ENCODE peak calls at places on chromosomes 4 and X, in five cellular contexts. V is fibroblast of lung, N is IMR-90, B is neuronal stem cell, I is mesendoderm. A is an unnamed sample.

GRCh38 chrX:74107666-74108065 is 196.3 kb upstream of the ZCCHC13 start:
- DNase-seq in V (no peak), N (no peak), B (no peak), I (no peak), A (no peak)

GRCh38 chr4:108834167-108834566 is 71.3 kb upstream of the ETNPPL start:
- DNase-seq in V (peak; percentile 47), N (peak; percentile 87), B (no peak), I (no peak), A (no peak)

GRCh38 chr4:13403833-13404232 is 80.3 kb downstream of the RAB28 start:
- DNase-seq in V (peak; percentile 14), N (no peak), B (no peak), I (no peak), A (no peak)

GRCh38 chr4:10108818-10109783 is 7.5 kb downstream of the WDR1 start:
- DNase-seq in V (no peak), N (peak; percentile 55), B (no peak), I (no peak), A (no peak)

GRCh38 chrX:30887721-30888120 is 1.3 kb downstream of the TAB3 start:
- DNase-seq in V (no peak), N (no peak), B (no peak), I (no peak), A (no peak)

GRCh38 chrX:154731881-154732280 is 19.0 kb downstream of the GAB3 start:
- DNase-seq in V (peak; percentile 65), N (peak; percentile 45), B (no peak), I (peak; percentile 17), A (no peak)

GRCh38 chrX:102546818-102547493 is 30.4 kb upstream of the TMSB15A start:
- DNase-seq in V (peak; percentile 0), N (no peak), B (no peak), I (no peak), A (no peak)

GRCh38 chr4:126591583-126591982 is 1041.2 kb upstream of the INTU start:
- DNase-seq in V (peak; percentile 25), N (peak; percentile 25), B (no peak), I (no peak), A (no peak)

GRCh38 chrX:16033336-16033735 is 90.0 kb upstream of the GRPR start:
- DNase-seq in V (peak; percentile 71), N (peak; percentile 69), B (no peak), I (peak; percentile 31), A (no peak)

GRCh38 chr4:174716986-174717770 is 111.9 kb downstream of the GLRA3 start:
- DNase-seq in V (no peak), N (no peak), B (no peak), I (no peak), A (no peak)

GRCh38 chr4:56871357-56871993 is 36.2 kb upstream of the REST start:
- DNase-seq in V (peak; percentile 19), N (no peak), B (peak; percentile 47), I (peak; percentile 62), A (no peak)

GRCh38 chrX:133670394-133670793 is 255.1 kb upstream of the GPC4 start:
- DNase-seq in V (peak; percentile 63), N (peak; percentile 31), B (peak; percentile 42), I (peak; percentile 44), A (peak; percentile 1)

GRCh38 chrX:1883772-1884171 is 268.9 kb downstream of the ASMT start:
- DNase-seq in V (no peak), N (no peak), B (no peak), I (peak; percentile 20), A (no peak)

GRCh38 chr4:104490770-104491395 is 3.8 kb downstream of the CXXC4 start:
- DNase-seq in V (peak; percentile 49), N (peak; percentile 17), B (peak; percentile 68), I (peak; percentile 72), A (no peak)

GRCh38 chrX:128769511-128769910 is 717.3 kb upstream of the ACTRT1 start:
- DNase-seq in V (no peak), N (no peak), B (no peak), I (no peak), A (no peak)

GRCh38 chrX:40644821-40645358 is 2.5 kb downstream of the CXorf38 start:
- DNase-seq in V (peak; percentile 73), N (peak; percentile 74), B (no peak), I (peak; percentile 6), A (peak; percentile 68)

GRCh38 chr4:42654606-42655005 is 2.3 kb downstream of the ATP8A1 start:
- DNase-seq in V (peak; percentile 84), N (peak; percentile 50), B (no peak), I (peak; percentile 28), A (no peak)

GRCh38 chr4:106032851-106033286 is 137.6 kb downstream of the NPNT start:
- DNase-seq in V (no peak), N (no peak), B (no peak), I (no peak), A (no peak)

GRCh38 chrX:85859426-85859825 is 187.9 kb downstream of the CHM start:
- DNase-seq in V (no peak), N (peak; percentile 11), B (no peak), I (no peak), A (no peak)

GRCh38 chr4:83440899-83441298 is 14.7 kb downstream of the HELQ start:
- DNase-seq in V (no peak), N (no peak), B (no peak), I (no peak), A (no peak)

GRCh38 chr4:85722401-85722800 is 247.5 kb downstream of the ARHGAP24 start:
- DNase-seq in V (no peak), N (no peak), B (no peak), I (no peak), A (no peak)

GRCh38 chrX:100376581-100376980 is 33.5 kb downstream of the PCDH19 start:
- DNase-seq in V (no peak), N (peak; percentile 1), B (no peak), I (no peak), A (no peak)

GRCh38 chr4:14856076-14856926 is 146.0 kb upstream of the CPEB2 start:
- DNase-seq in V (peak; percentile 100), N (peak; percentile 100), B (no peak), I (peak; percentile 80), A (peak; percentile 96)

GRCh38 chrX:139559383-139560042 is 29.0 kb downstream of the F9 start:
- DNase-seq in V (peak; percentile 62), N (peak; percentile 43), B (peak; percentile 45), I (peak; percentile 75), A (peak; percentile 30)

GRCh38 chrX:40121618-40122017 is 23.9 kb upstream of the BCOR start:
- DNase-seq in V (no peak), N (no peak), B (no peak), I (no peak), A (no peak)

GRCh38 chrX:153662266-153662665 is 11.3 kb downstream of the PNCK start:
- DNase-seq in V (peak; percentile 12), N (peak; percentile 15), B (no peak), I (peak; percentile 64), A (no peak)

GRCh38 chr4:1072830-1073446 is 40.4 kb downstream of the RNF212 start:
- DNase-seq in V (peak; percentile 65), N (peak; percentile 53), B (peak; percentile 27), I (peak; percentile 57), A (no peak)

GRCh38 chrX:136304493-136304892 is 3.7 kb downstream of the ADGRG4 start:
- DNase-seq in V (no peak), N (no peak), B (no peak), I (peak; percentile 6), A (no peak)

GRCh38 chr4:133801858-133802257 is 399.7 kb downstream of the PABPC4L start:
- DNase-seq in V (peak; percentile 6), N (no peak), B (peak; percentile 39), I (peak; percentile 8), A (no peak)

GRCh38 chr4:108433832-108434231 is 186.5 kb upstream of the RPL34 start:
- DNase-seq in V (peak; percentile 68), N (peak; percentile 93), B (no peak), I (no peak), A (no peak)

GRCh38 chrX:40201486-40201885 is 103.7 kb upstream of the BCOR start:
- DNase-seq in V (no peak), N (no peak), B (no peak), I (peak; percentile 18), A (peak; percentile 66)

GRCh38 chr4:70601422-70602039 is 9.5 kb downstream of the AMBN start:
- DNase-seq in V (peak; percentile 77), N (peak; percentile 74), B (peak; percentile 56), I (peak; percentile 90), A (peak; percentile 34)

GRCh38 chrX:150693782-150694574 is 782 bp downstream of the MTMR1 start:
- DNase-seq in V (peak; percentile 41), N (peak; percentile 79), B (no peak), I (peak; percentile 56), A (no peak)

DNA sequence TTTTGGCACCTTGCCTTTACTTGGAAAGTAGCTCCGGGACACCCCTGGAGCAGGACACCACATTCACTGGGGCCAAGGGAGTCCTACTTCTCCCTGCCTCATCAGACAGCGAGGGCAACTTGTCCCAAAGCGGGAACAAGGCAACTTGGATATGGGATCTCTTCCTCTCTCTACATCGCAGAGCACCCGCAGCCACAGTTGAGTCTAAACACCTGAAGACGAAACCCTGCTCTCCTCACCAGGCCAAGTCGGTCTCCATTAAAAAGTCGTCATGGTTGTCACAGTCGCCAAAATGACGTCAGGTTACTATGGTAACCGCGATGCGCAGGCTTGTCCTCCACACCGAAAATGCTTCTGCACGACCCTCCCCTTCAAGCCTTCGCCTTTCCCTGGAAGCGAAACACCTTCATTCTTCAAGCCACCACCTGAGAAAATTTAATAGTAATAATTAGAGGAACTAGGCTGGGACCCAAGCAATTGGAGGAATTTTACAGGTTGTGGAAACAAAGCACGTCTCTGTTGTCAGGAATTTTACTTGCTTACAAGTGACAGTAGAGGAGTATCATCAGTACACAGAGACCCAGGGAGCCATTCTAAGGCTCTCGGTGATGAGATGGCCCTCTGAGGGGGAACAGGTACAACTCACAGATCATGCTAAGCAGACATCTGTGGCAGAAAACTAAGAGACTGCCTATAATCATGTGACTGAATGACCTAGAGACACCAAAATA is 30.5 kb upstream of the TCEAL4 start:
- DNase-seq in V (peak; percentile 78), N (peak; percentile 24), B (peak; percentile 73), I (peak; percentile 93), A (no peak)
- H3K9ac ChIP-seq in V (peak overlapping the region; percentile 37), N (peak overlapping the region; percentile 75), B (peak overlapping the region; percentile 81), I (peak overlapping the region; percentile 72), A (peak overlapping the region; percentile 78)

GRCh38 chrX:83535417-83536244 is 27.5 kb downstream of the POU3F4 start:
- DNase-seq in V (no peak), N (no peak), B (no peak), I (no peak), A (peak; percentile 2)
- H3K9ac ChIP-seq in V (no peak overlapping the region), N (no peak overlapping the region), B (no peak overlapping the region), I (no peak overlapping the region), A (no peak overlapping the region)

DNA sequence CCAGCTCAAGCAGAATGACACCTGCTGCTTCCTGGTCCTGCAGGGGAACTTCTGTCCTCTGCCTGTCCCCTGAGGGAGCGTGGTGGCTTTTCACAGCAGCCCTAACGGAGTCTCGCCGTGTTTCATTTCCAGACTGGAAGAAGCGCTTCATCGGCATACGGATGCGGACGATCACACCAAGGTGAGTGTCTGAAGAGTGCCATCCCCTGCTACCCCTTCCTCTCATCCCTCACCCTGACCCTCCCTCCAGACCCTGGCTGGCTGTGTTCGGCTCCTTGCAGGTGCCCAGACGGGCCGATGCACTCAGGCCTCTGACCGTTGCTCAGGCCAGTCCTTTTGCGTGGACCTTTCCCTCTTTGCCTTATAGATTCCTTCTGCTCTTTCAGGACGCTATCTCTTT is 32.8 kb downstream of the HTRA3 start:
- DNase-seq in V (no peak), N (no peak), B (no peak), I (no peak), A (no peak)
- H3K9ac ChIP-seq in V (no peak overlapping the region), N (no peak overlapping the region), B (no peak overlapping the region), I (no peak overlapping the region), A (no peak overlapping the region)

GRCh38 chrX:10282490-10282889 is 125.7 kb downstream of the CLCN4 start:
- DNase-seq in V (no peak), N (no peak), B (no peak), I (peak; percentile 10), A (no peak)
- H3K9ac ChIP-seq in V (no peak overlapping the region), N (no peak overlapping the region), B (no peak overlapping the region), I (no peak overlapping the region), A (no peak overlapping the region)

GRCh38 chr4:2441393-2442174 is 22.8 kb downstream of the CFAP99 start:
- DNase-seq in V (peak; percentile 51), N (peak; percentile 41), B (peak; percentile 54), I (peak; percentile 92), A (peak; percentile 35)
- H3K9ac ChIP-seq in V (no peak overlapping the region), N (no peak overlapping the region), B (no peak overlapping the region), I (no peak overlapping the region), A (no peak overlapping the region)

A was measured in GM12878.